ENCODE peak calls at places on chromosomes 6 and 20, in four cellular contexts. One of them, this sample, is unnamed.
A peak's percentile ranks its signal among the peaks of the same experiment; 100 is the strongest.

GRCh38 chr20:63587256-63587655 is 13.2 kb upstream of the HELZ2 start:
- DNase-seq in stromal cell of bone marrow: no peak
- DNase-seq in globus pallidus: no peak
- DNase-seq in activated T-cell treated with anti-CD3 and anti-CD28 coated beads, Interleukin-2, amount 50 U/mL, for 48 hours: no peak
- DNase-seq in this sample: no peak

GRCh38 chr6:122246906-122247658 is 152.4 kb upstream of the HSF2 start:
- DNase-seq in stromal cell of bone marrow: no peak
- DNase-seq in globus pallidus: no peak
- DNase-seq in activated T-cell treated with anti-CD3 and anti-CD28 coated beads, Interleukin-2, amount 50 U/mL, for 48 hours: no peak
- DNase-seq in this sample: no peak

GRCh38 chr20:25230177-25230831 is 17.6 kb upstream of the PYGB start:
- DNase-seq in stromal cell of bone marrow: no peak
- DNase-seq in globus pallidus: no peak
- DNase-seq in activated T-cell treated with anti-CD3 and anti-CD28 coated beads, Interleukin-2, amount 50 U/mL, for 48 hours: no peak
- DNase-seq in this sample: no peak

GRCh38 chr6:52591832-52592231 is 15.0 kb upstream of the TRAM2 start:
- DNase-seq in stromal cell of bone marrow: no peak
- DNase-seq in globus pallidus: no peak
- DNase-seq in activated T-cell treated with anti-CD3 and anti-CD28 coated beads, Interleukin-2, amount 50 U/mL, for 48 hours: no peak
- DNase-seq in this sample: no peak

GRCh38 chr20:1300083-1300840 is 28.7 kb downstream of the SDCBP2 start:
- DNase-seq in stromal cell of bone marrow: no peak
- DNase-seq in globus pallidus: no peak
- DNase-seq in activated T-cell treated with anti-CD3 and anti-CD28 coated beads, Interleukin-2, amount 50 U/mL, for 48 hours: no peak
- DNase-seq in this sample: no peak

GRCh38 chr20:14333734-14334133 is 3.7 kb downstream of the FLRT3 start:
- DNase-seq in stromal cell of bone marrow: no peak
- DNase-seq in globus pallidus: peak; percentile 29
- DNase-seq in activated T-cell treated with anti-CD3 and anti-CD28 coated beads, Interleukin-2, amount 50 U/mL, for 48 hours: no peak
- DNase-seq in this sample: peak; percentile 32

GRCh38 chr6:50724381-50725124 is 11.2 kb downstream of the TFAP2D start:
- DNase-seq in stromal cell of bone marrow: no peak
- DNase-seq in globus pallidus: no peak
- DNase-seq in activated T-cell treated with anti-CD3 and anti-CD28 coated beads, Interleukin-2, amount 50 U/mL, for 48 hours: no peak
- DNase-seq in this sample: no peak

GRCh38 chr20:17823382-17824144 is 123.8 kb downstream of the BANF2 start:
- DNase-seq in stromal cell of bone marrow: no peak
- DNase-seq in globus pallidus: no peak
- DNase-seq in activated T-cell treated with anti-CD3 and anti-CD28 coated beads, Interleukin-2, amount 50 U/mL, for 48 hours: no peak
- DNase-seq in this sample: no peak

GRCh38 chr6:17093692-17094091 is 8.2 kb upstream of the STMND1 start:
- DNase-seq in stromal cell of bone marrow: no peak
- DNase-seq in globus pallidus: no peak
- DNase-seq in activated T-cell treated with anti-CD3 and anti-CD28 coated beads, Interleukin-2, amount 50 U/mL, for 48 hours: no peak
- DNase-seq in this sample: no peak

GRCh38 chr20:13930246-13930645 is 60.2 kb downstream of the SEL1L2 start:
- DNase-seq in stromal cell of bone marrow: no peak
- DNase-seq in globus pallidus: no peak
- DNase-seq in activated T-cell treated with anti-CD3 and anti-CD28 coated beads, Interleukin-2, amount 50 U/mL, for 48 hours: no peak
- DNase-seq in this sample: no peak

GRCh38 chr20:50317644-50318043 is 127.0 kb downstream of the CEBPB start:
- DNase-seq in stromal cell of bone marrow: no peak
- DNase-seq in globus pallidus: no peak
- DNase-seq in activated T-cell treated with anti-CD3 and anti-CD28 coated beads, Interleukin-2, amount 50 U/mL, for 48 hours: no peak
- DNase-seq in this sample: peak; percentile 5